ENCODE peak calls at places on chromosomes 13 and 19, in six cellular contexts. M is K562, D is upper lobe of left lung, H is GM12878, U is transverse colon, V is stomach. C is an unnamed sample.

GRCh38 chr13:99743079-99743478 is 228.5 kb downstream of the ZIC5 start:
- DNase-seq in M (no peak), D (no peak), H (no peak), U (no peak), V (no peak), C (no peak)

GRCh38 chr19:47511681-47512080 is 3.2 kb downstream of the NAPA start:
- DNase-seq in M (no peak), D (no peak), H (no peak), U (no peak), V (no peak), C (no peak)

GRCh38 chr19:33389574-33390119 is 16.1 kb downstream of the CEBPG start:
- DNase-seq in M (no peak), D (peak), H (no peak), U (no peak), V (no peak), C (peak)

GRCh38 chr13:101475536-101475935 is 23.1 kb downstream of the ITGBL1 start:
- DNase-seq in M (no peak), D (no peak), H (no peak), U (no peak), V (no peak), C (no peak)

GRCh38 chr13:25085125-25085742 is 10.7 kb upstream of the PABPC3 start:
- DNase-seq in M (no peak), D (no peak), H (no peak), U (peak), V (peak), C (no peak)

GRCh38 chr13:94454906-94455305 is 24.6 kb downstream of the DCT start:
- DNase-seq in M (no peak), D (no peak), H (no peak), U (no peak), V (no peak), C (no peak)

GRCh38 chr13:23608704-23609413 is 38.6 kb downstream of the TNFRSF19 start:
- DNase-seq in M (no peak), D (no peak), H (no peak), U (peak), V (no peak), C (peak)

GRCh38 chr13:89363144-89363543 is 1692.0 kb downstream of the SLITRK5 start:
- DNase-seq in M (no peak), D (peak), H (no peak), U (no peak), V (no peak), C (no peak)

GRCh38 chr13:93230466-93230865 is 3.9 kb downstream of the GPC6 start:
- DNase-seq in M (no peak), D (no peak), H (no peak), U (no peak), V (no peak), C (no peak)

GRCh38 chr13:23965346-23965745 is 68.0 kb upstream of the C1QTNF9B start:
- DNase-seq in M (no peak), D (no peak), H (no peak), U (no peak), V (no peak), C (no peak)

GRCh38 chr19:46495789-46496099 is at the start of gene PNMA8B:
- DNase-seq in M (peak), D (peak), H (no peak), U (no peak), V (no peak), C (no peak)

GRCh38 chr13:95536629-95537241 is 15.8 kb upstream of the CLDN10 start:
- DNase-seq in M (no peak), D (no peak), H (no peak), U (no peak), V (no peak), C (no peak)

GRCh38 chr13:33678906-33679657 is 138.9 kb upstream of the RFC3 start:
- DNase-seq in M (peak), D (no peak), H (peak), U (peak), V (peak), C (no peak)

GRCh38 chr13:33676045-33676699 is 141.8 kb upstream of the RFC3 start:
- DNase-seq in M (no peak), D (no peak), H (no peak), U (peak), V (peak), C (no peak)

GRCh38 chr13:33677215-33677614 is 140.7 kb upstream of the RFC3 start:
- DNase-seq in M (no peak), D (no peak), H (no peak), U (no peak), V (no peak), C (no peak)

GRCh38 chr13:33678084-33678483 is 139.9 kb upstream of the RFC3 start:
- DNase-seq in M (peak), D (no peak), H (no peak), U (no peak), V (no peak), C (no peak)

GRCh38 chr13:33676700-33677048 is 141.3 kb upstream of the RFC3 start:
- DNase-seq in M (no peak), D (no peak), H (no peak), U (peak), V (peak), C (no peak)
- TF ChIP-seq EP300 in M (no peak), D (peak), H (no peak), U (no peak), V (no peak), C (no peak)

GRCh38 chr13:109155301-109155761 is 525.9 kb downstream of the MYO16 start:
- DNase-seq in M (no peak), D (no peak), H (no peak), U (no peak), V (no peak), C (no peak)

GRCh38 chr13:109154546-109154945 is 525.1 kb downstream of the MYO16 start:
- DNase-seq in M (no peak), D (no peak), H (no peak), U (no peak), V (no peak), C (no peak)

GRCh38 chr13:109157275-109157674 is 527.9 kb downstream of the MYO16 start:
- DNase-seq in M (no peak), D (no peak), H (no peak), U (no peak), V (no peak), C (no peak)

GRCh38 chr13:109158383-109158782 is 529.0 kb downstream of the MYO16 start:
- DNase-seq in M (no peak), D (no peak), H (no peak), U (no peak), V (no peak), C (no peak)

DNA sequence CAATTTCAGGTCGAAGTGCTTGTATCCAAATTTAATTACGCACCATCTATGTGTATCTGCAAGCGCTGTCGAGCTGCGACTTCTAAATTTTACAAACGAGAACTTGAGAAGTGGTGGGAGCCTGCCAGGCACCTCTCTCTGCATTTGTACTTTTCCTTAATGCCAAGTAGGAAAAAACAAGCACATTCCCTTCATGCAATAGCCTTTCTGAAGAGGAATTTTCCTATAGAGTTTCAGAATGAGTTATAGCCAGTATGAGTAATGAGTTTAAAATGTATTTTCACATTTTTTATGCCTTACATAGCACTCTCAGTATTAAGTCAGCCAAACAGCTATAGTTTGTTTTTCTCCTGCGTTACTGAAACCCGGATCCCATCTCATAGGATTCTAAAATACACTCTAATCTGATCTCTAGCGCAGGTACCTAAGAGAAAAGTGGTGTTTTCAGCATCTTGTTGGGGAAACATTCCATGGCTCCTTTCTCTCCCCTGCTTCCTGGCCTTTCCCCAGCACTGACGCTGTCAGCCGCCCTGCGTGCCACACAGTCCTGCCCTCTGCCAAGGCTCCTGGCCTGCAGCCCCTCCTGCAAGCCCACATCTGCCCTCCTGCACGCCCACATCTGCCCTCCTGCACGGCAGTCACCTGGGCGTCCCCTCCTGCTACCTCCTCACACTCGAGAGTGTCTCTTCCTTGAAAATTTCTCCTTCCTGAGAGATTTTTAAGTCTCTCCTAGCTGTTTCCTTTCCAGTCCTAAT is 526.9 kb downstream of the MYO16 start:
- DNase-seq in M (no peak), D (peak), H (no peak), U (no peak), V (no peak), C (no peak)
- TF ChIP-seq POLR2AphosphoS5 in M (no peak), D (no peak), H (no peak), U (peak), V (no peak), C (no peak)

GRCh38 chr13:32857077-32857476 is 159.1 kb upstream of the KL start:
- DNase-seq in M (no peak), D (no peak), H (no peak), U (no peak), V (no peak), C (no peak)
- H3K4me3 ChIP-seq in M (no peak), D (no peak), H (no peak), U (no peak), V (no peak), C (no peak)

DNA sequence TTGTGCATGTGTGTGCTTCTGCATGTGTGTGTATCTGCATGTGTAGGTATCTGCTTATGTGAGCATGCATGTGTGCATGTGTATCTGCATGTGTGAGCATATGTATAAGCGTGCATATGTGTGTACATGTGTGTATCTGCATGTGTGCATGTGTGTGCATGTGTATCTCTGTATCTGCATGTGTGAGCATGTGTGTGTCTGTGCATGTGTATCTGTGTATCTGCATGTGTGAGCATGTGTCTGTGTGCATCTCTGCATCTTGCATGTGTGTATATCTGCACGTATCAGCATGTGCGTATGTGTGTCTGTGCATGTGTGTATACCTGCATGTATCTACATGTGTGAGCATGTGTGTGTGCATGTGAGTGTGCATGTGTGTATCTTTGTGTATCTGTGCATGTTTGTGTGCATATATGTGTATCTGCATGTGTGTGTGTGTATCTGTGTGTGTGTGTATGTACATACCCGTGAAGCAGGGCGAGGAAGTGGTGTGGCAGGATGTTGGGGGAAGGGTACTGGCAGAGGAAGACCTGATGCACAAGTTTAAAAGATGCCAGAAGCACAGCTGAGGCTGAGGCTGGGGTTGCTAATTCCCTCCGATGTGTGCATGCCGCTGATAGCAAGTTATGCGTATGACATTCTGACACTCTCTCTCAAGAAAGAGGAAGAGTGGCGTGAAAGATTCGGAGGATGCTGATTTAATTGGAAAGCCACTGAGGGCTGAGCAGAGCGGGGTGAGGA is 64.2 kb downstream of the TEX29 start:
- DNase-seq in M (no peak), D (no peak), H (no peak), U (no peak), V (peak), C (no peak)
- TF ChIP-seq EP300 in M (no peak), D (no peak), H (no peak), U (no peak), V (no peak), C (no peak)

GRCh38 chr19:49335071-49335783 is at the start of gene CD37:
- DNase-seq in M (peak), D (no peak), H (no peak), U (peak), V (peak), C (peak)
- TF ChIP-seq POLR2AphosphoS5 in M (no peak), D (no peak), H (peak), U (no peak), V (no peak), C (no peak)

GRCh38 chr19:48511800-48512503 is at the start of gene LMTK3:
- DNase-seq in M (peak), D (peak), H (no peak), U (peak), V (no peak), C (no peak)
- H3K4me3 ChIP-seq in M (no peak), D (peak), H (no peak), U (no peak), V (peak), C (peak)

DNA sequence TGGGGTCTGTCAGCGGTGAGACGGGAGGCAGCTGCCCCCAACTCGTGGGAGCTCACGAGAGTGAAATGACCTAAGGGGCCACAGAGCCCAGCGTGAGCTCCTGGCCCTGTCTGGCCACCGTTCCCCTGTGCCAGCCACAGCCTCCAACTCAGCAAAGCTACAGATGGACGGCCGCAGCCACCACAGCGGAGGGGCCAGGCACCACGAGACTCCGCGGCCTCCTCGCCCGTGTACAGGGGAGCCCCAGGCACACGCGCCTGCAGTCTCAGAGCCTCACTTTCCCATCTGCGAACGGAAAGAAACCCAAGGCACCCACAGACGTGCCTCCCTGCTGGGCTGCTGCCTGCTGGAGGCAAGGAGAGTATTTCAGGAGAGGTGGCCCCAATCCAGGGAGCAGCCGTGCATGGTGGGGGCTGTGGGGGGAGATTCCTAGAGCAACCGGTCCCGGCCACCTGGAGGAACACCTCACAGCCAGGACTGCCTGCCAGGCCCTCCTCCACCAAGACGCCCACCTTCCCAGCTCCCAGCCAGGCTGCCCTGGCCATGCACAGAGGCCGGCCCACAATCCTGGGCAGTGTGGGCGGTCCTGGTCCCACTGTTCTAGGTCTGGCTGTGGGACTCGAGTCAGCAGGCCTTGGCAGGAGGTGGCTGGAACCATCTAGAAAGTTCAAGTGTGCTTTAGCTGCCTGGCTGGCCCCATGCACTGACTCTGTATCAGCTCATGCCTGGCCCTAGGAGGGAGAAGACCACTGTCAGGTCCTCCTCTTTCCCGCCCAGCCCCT is 1.9 kb downstream of the MKNK2 start:
- DNase-seq in M (no peak), D (peak), H (no peak), U (no peak), V (no peak), C (peak)
- TF ChIP-seq EP300 in M (no peak), D (no peak), H (no peak), U (no peak), V (no peak), C (no peak)

DNA sequence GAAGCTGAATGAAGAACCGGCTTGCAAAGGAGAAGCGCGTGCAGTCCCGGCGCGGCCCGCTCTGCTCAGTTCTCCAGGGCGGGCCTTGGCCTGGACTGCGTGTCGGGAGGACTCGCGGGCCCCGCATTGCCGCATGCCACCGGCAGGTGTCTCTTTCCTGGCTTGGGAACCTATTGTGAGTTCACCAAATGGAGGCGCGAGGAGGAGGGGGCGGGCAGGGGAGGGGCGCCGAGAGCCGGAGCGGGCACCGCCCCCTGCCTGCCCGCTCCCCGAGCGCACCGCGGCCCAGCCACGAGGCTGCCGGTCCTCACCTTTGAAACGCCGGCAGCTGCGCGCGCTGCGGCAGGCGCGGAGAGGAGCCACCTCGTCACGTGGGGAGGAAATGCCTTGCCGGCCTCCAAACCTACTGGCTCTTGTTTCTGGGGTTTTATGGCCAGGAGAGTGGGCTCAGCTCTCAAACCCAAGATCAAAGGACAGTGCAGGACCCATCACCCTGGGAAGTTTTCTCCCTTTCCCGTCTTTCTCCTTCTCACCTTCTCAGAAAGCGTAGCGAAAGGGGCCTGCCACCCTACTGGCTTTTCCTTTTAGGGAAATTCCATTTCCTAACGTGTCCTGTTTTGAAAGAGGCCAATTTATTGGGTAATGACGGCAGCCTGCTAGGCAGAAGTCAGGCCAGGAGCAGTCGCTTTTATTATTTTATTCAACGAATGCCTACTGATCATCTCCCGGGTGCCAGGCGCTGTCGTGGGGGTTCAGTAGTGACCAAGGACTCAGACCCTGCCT is 13.8 kb upstream of the UBE2L5 start:
- DNase-seq in M (peak), D (peak), H (no peak), U (peak), V (peak), C (peak)
- TF ChIP-seq POLR2AphosphoS5 in M (no peak), D (no peak), H (peak), U (no peak), V (peak), C (peak)

GRCh38 chr13:109427148-109427547 is 359.2 kb downstream of the IRS2 start:
- DNase-seq in M (no peak), D (no peak), H (no peak), U (no peak), V (no peak), C (no peak)
- H3K4me3 ChIP-seq in M (no peak), D (no peak), H (no peak), U (no peak), V (no peak), C (no peak)